ENCODE peak calls at places on chromosomes 16 and 17, in seven cellular contexts. One of them, this sample, is unnamed.

GRCh38 chr16:495127-495748 is 32.3 kb upstream of the CAPN15 start:
- DNase-seq in sigmoid colon: no peak
- DNase-seq in Caco-2: peak; percentile 72
- DNase-seq in GM12878: no peak
- DNase-seq in transverse colon: peak; percentile 36
- DNase-seq in tibial nerve: no peak
- DNase-seq in A673: peak; percentile 50
- DNase-seq in this sample: no peak

GRCh38 chr16:85363881-85364280 is 249.2 kb upstream of the GSE1 start:
- DNase-seq in sigmoid colon: no peak
- DNase-seq in Caco-2: no peak
- DNase-seq in GM12878: no peak
- DNase-seq in transverse colon: no peak
- DNase-seq in tibial nerve: no peak
- DNase-seq in A673: no peak
- DNase-seq in this sample: no peak

GRCh38 chr16:67279296-67280089 is at the start of gene PLEKHG4:
- DNase-seq in sigmoid colon: peak; percentile 83
- DNase-seq in Caco-2: peak; percentile 93
- DNase-seq in GM12878: peak; percentile 13
- DNase-seq in transverse colon: peak; percentile 85
- DNase-seq in tibial nerve: peak; percentile 57
- DNase-seq in A673: peak; percentile 87
- DNase-seq in this sample: peak; percentile 90

GRCh38 chr17:59332890-59333377 is 1.5 kb downstream of the YPEL2 start:
- DNase-seq in sigmoid colon: peak; percentile 75
- DNase-seq in Caco-2: no peak
- DNase-seq in GM12878: no peak
- DNase-seq in transverse colon: peak; percentile 35
- DNase-seq in tibial nerve: peak; percentile 37
- DNase-seq in A673: no peak
- DNase-seq in this sample: peak; percentile 52

GRCh38 chr17:68771867-68772515 is 170.8 kb upstream of the FAM20A start:
- DNase-seq in sigmoid colon: no peak
- DNase-seq in Caco-2: peak; percentile 40
- DNase-seq in GM12878: no peak
- DNase-seq in transverse colon: no peak
- DNase-seq in tibial nerve: no peak
- DNase-seq in A673: peak; percentile 90
- DNase-seq in this sample: no peak

GRCh38 chr17:60506312-60506711 is 19.7 kb downstream of the APPBP2 start:
- DNase-seq in sigmoid colon: no peak
- DNase-seq in Caco-2: no peak
- DNase-seq in GM12878: no peak
- DNase-seq in transverse colon: no peak
- DNase-seq in tibial nerve: no peak
- DNase-seq in A673: peak; percentile 42
- DNase-seq in this sample: no peak

GRCh38 chr17:39950871-39951348 is 11.9 kb upstream of the GSDMA start:
- DNase-seq in sigmoid colon: no peak
- DNase-seq in Caco-2: no peak
- DNase-seq in GM12878: no peak
- DNase-seq in transverse colon: no peak
- DNase-seq in tibial nerve: no peak
- DNase-seq in A673: no peak
- DNase-seq in this sample: no peak

GRCh38 chr17:55384833-55385232 is 36.8 kb downstream of the MMD start:
- DNase-seq in sigmoid colon: no peak
- DNase-seq in Caco-2: no peak
- DNase-seq in GM12878: no peak
- DNase-seq in transverse colon: no peak
- DNase-seq in tibial nerve: no peak
- DNase-seq in A673: no peak
- DNase-seq in this sample: no peak

GRCh38 chr16:51641191-51641765 is 490.2 kb upstream of the SALL1 start:
- DNase-seq in sigmoid colon: no peak
- DNase-seq in Caco-2: no peak
- DNase-seq in GM12878: no peak
- DNase-seq in transverse colon: no peak
- DNase-seq in tibial nerve: no peak
- DNase-seq in A673: no peak
- DNase-seq in this sample: no peak

GRCh38 chr16:58419241-58420012 is 27.2 kb downstream of the GINS3 start:
- DNase-seq in sigmoid colon: no peak
- DNase-seq in Caco-2: no peak
- DNase-seq in GM12878: no peak
- DNase-seq in transverse colon: no peak
- DNase-seq in tibial nerve: no peak
- DNase-seq in A673: no peak
- DNase-seq in this sample: no peak

GRCh38 chr16:22220076-22220453 is 14.0 kb downstream of the EEF2K start:
- DNase-seq in sigmoid colon: peak; percentile 86
- DNase-seq in Caco-2: no peak
- DNase-seq in GM12878: no peak
- DNase-seq in transverse colon: peak; percentile 48
- DNase-seq in tibial nerve: no peak
- DNase-seq in A673: peak; percentile 83
- DNase-seq in this sample: peak; percentile 56

GRCh38 chr17:61805399-61805798 is 57.9 kb downstream of the BRIP1 start:
- DNase-seq in sigmoid colon: no peak
- DNase-seq in Caco-2: no peak
- DNase-seq in GM12878: no peak
- DNase-seq in transverse colon: no peak
- DNase-seq in tibial nerve: no peak
- DNase-seq in A673: no peak
- DNase-seq in this sample: no peak

GRCh38 chr16:89618114-89618999 is 4.9 kb downstream of the DPEP1 start:
- DNase-seq in sigmoid colon: no peak
- DNase-seq in Caco-2: no peak
- DNase-seq in GM12878: no peak
- DNase-seq in transverse colon: no peak
- DNase-seq in tibial nerve: no peak
- DNase-seq in A673: peak; percentile 64
- DNase-seq in this sample: no peak

GRCh38 chr16:69741951-69742904 is 12.5 kb downstream of the NOB1 start:
- DNase-seq in sigmoid colon: peak; percentile 88
- DNase-seq in Caco-2: no peak
- DNase-seq in GM12878: no peak
- DNase-seq in transverse colon: peak; percentile 92
- DNase-seq in tibial nerve: peak; percentile 86
- DNase-seq in A673: no peak
- DNase-seq in this sample: peak; percentile 74

GRCh38 chr17:53627511-53627910 is 195.2 kb upstream of the KIF2B start:
- DNase-seq in sigmoid colon: no peak
- DNase-seq in Caco-2: no peak
- DNase-seq in GM12878: no peak
- DNase-seq in transverse colon: no peak
- DNase-seq in tibial nerve: no peak
- DNase-seq in A673: peak; percentile 19
- DNase-seq in this sample: no peak

GRCh38 chr17:2233441-2233947 is 70.1 kb downstream of the SMG6 start:
- DNase-seq in sigmoid colon: peak; percentile 69
- DNase-seq in Caco-2: no peak
- DNase-seq in GM12878: no peak
- DNase-seq in transverse colon: no peak
- DNase-seq in tibial nerve: no peak
- DNase-seq in A673: peak; percentile 15
- DNase-seq in this sample: no peak

GRCh38 chr17:19290047-19290705 is 53.0 kb downstream of the EPN2 start:
- DNase-seq in sigmoid colon: no peak
- DNase-seq in Caco-2: no peak
- DNase-seq in GM12878: no peak
- DNase-seq in transverse colon: no peak
- DNase-seq in tibial nerve: no peak
- DNase-seq in A673: no peak
- DNase-seq in this sample: no peak

GRCh38 chr17:42180922-42181850 is at the start of gene KCNH4:
- DNase-seq in sigmoid colon: peak; percentile 79
- DNase-seq in Caco-2: peak; percentile 80
- DNase-seq in GM12878: peak; percentile 58
- DNase-seq in transverse colon: peak; percentile 79
- DNase-seq in tibial nerve: peak; percentile 49
- DNase-seq in A673: peak; percentile 73
- DNase-seq in this sample: peak; percentile 91

GRCh38 chr16:89785523-89786155 is 30.8 kb downstream of the FANCA start:
- DNase-seq in sigmoid colon: no peak
- DNase-seq in Caco-2: no peak
- DNase-seq in GM12878: no peak
- DNase-seq in transverse colon: peak; percentile 28
- DNase-seq in tibial nerve: no peak
- DNase-seq in A673: no peak
- DNase-seq in this sample: no peak

GRCh38 chr16:55349867-55350266 is 25.9 kb downstream of the IRX6 start:
- DNase-seq in sigmoid colon: no peak
- DNase-seq in Caco-2: no peak
- DNase-seq in GM12878: no peak
- DNase-seq in transverse colon: no peak
- DNase-seq in tibial nerve: no peak
- DNase-seq in A673: no peak
- DNase-seq in this sample: no peak

GRCh38 chr16:3961449-3961849 is 80.9 kb upstream of the CREBBP start:
- DNase-seq in sigmoid colon: no peak
- DNase-seq in Caco-2: no peak
- DNase-seq in GM12878: no peak
- DNase-seq in transverse colon: no peak
- DNase-seq in tibial nerve: no peak
- DNase-seq in A673: peak; percentile 24
- DNase-seq in this sample: no peak

GRCh38 chr17:82582208-82582607 is 62.7 kb downstream of the FOXK2 start:
- DNase-seq in sigmoid colon: no peak
- DNase-seq in Caco-2: no peak
- DNase-seq in GM12878: no peak
- DNase-seq in transverse colon: no peak
- DNase-seq in tibial nerve: no peak
- DNase-seq in A673: no peak
- DNase-seq in this sample: no peak

GRCh38 chr17:66964930-66965800 is 658 bp downstream of the CACNG4 start:
- DNase-seq in sigmoid colon: no peak
- DNase-seq in Caco-2: peak; percentile 81
- DNase-seq in GM12878: no peak
- DNase-seq in transverse colon: no peak
- DNase-seq in tibial nerve: no peak
- DNase-seq in A673: peak; percentile 59
- DNase-seq in this sample: no peak

GRCh38 chr16:66524601-66525164 is 25.2 kb downstream of the TK2 start:
- DNase-seq in sigmoid colon: no peak
- DNase-seq in Caco-2: no peak
- DNase-seq in GM12878: peak; percentile 85
- DNase-seq in transverse colon: peak; percentile 70
- DNase-seq in tibial nerve: no peak
- DNase-seq in A673: no peak
- DNase-seq in this sample: peak; percentile 74

GRCh38 chr17:34609210-34609609 is 29.8 kb downstream of the TMEM132E start:
- DNase-seq in sigmoid colon: no peak
- DNase-seq in Caco-2: no peak
- DNase-seq in GM12878: no peak
- DNase-seq in transverse colon: no peak
- DNase-seq in tibial nerve: no peak
- DNase-seq in A673: no peak
- DNase-seq in this sample: no peak
- TF ChIP-seq CTCF in sigmoid colon: no peak
- TF ChIP-seq CTCF in Caco-2: no peak
- TF ChIP-seq CTCF in GM12878: no peak
- TF ChIP-seq CTCF in transverse colon: no peak
- TF ChIP-seq CTCF in tibial nerve: no peak
- TF ChIP-seq CTCF in A673: no peak
- TF ChIP-seq CTCF in this sample: no peak

GRCh38 chr17:10171057-10171456 is 27.3 kb downstream of the GAS7 start:
- DNase-seq in sigmoid colon: peak; percentile 86
- DNase-seq in Caco-2: no peak
- DNase-seq in GM12878: no peak
- DNase-seq in transverse colon: no peak
- DNase-seq in tibial nerve: no peak
- DNase-seq in A673: no peak
- DNase-seq in this sample: no peak
- H3K4me1 ChIP-seq in sigmoid colon: peaks cover 7% of the 10 kb centered on the region
- H3K4me1 ChIP-seq in Caco-2: no peaks in the 10 kb centered on the region
- H3K4me1 ChIP-seq in GM12878: peaks cover 17% of the 10 kb centered on the region
- H3K4me1 ChIP-seq in transverse colon: peaks cover 18% of the 10 kb centered on the region
- H3K4me1 ChIP-seq in tibial nerve: no peaks in the 10 kb centered on the region
- H3K4me1 ChIP-seq in A673: peaks cover 12% of the 10 kb centered on the region
- H3K4me1 ChIP-seq in this sample: peaks cover 17% of the 10 kb centered on the region

DNA sequence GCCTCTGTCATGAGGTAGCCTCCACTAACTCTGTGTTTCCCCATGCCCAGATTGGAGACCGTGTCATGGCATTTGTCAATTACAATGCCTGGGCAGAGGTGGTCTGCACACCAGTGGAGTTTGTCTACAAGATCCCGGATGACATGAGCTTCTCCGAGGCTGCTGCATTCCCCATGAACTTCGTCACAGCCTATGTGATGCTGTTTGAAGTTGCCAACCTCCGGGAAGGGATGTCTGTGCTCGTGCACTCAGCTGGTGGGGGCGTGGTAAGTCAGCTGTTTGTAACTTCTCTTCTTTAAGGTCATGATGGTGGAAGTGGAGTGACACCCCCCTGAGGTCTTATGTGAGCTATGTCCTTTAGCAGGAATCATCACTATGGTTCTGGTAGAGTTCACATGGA is 36.8 kb downstream of the VAT1L start:
- DNase-seq in sigmoid colon: no peak
- DNase-seq in Caco-2: no peak
- DNase-seq in GM12878: no peak
- DNase-seq in transverse colon: no peak
- DNase-seq in tibial nerve: no peak
- DNase-seq in A673: no peak
- DNase-seq in this sample: no peak
- H3K4me3 ChIP-seq in sigmoid colon: no peak overlapping the region
- H3K4me3 ChIP-seq in Caco-2: no peak overlapping the region
- H3K4me3 ChIP-seq in GM12878: no peak overlapping the region
- H3K4me3 ChIP-seq in transverse colon: no peak overlapping the region
- H3K4me3 ChIP-seq in tibial nerve: no peak overlapping the region
- H3K4me3 ChIP-seq in A673: no peak overlapping the region
- H3K4me3 ChIP-seq in this sample: no peak overlapping the region

GRCh38 chr17:6047966-6048365 is 22.2 kb upstream of the WSCD1 start:
- DNase-seq in sigmoid colon: no peak
- DNase-seq in Caco-2: no peak
- DNase-seq in GM12878: no peak
- DNase-seq in transverse colon: no peak
- DNase-seq in tibial nerve: no peak
- DNase-seq in A673: no peak
- DNase-seq in this sample: no peak
- TF ChIP-seq CTCF in sigmoid colon: no peak
- TF ChIP-seq CTCF in Caco-2: no peak
- TF ChIP-seq CTCF in GM12878: no peak
- TF ChIP-seq CTCF in transverse colon: no peak
- TF ChIP-seq CTCF in tibial nerve: no peak
- TF ChIP-seq CTCF in A673: no peak
- TF ChIP-seq CTCF in this sample: no peak